ENCODE peak calls at places on chromosomes 4 and X, in four cellular contexts. One of them, this sample, is unnamed. For H3K9me3, the result is how much of the 10 kb centered on the place peaks cover.

GRCh38 chrX:96576358-96576757 is 108.3 kb upstream of the DIAPH2 start:
- DNase-seq in HepG2: no peak
- DNase-seq in mammary epithelial cell: no peak
- DNase-seq in SK-N-SH: no peak
- DNase-seq in this sample: peak

GRCh38 chrX:154546354-154547244 is at the start of gene G6PD:
- DNase-seq in HepG2: peak
- DNase-seq in mammary epithelial cell: peak
- DNase-seq in SK-N-SH: peak
- DNase-seq in this sample: peak

GRCh38 chrX:150504399-150505186 is 63.8 kb upstream of the MTM1 start:
- DNase-seq in HepG2: no peak
- DNase-seq in mammary epithelial cell: no peak
- DNase-seq in SK-N-SH: peak
- DNase-seq in this sample: no peak

GRCh38 chr4:107845721-107846120 is 21.0 kb downstream of the SGMS2 start:
- DNase-seq in HepG2: no peak
- DNase-seq in mammary epithelial cell: no peak
- DNase-seq in SK-N-SH: no peak
- DNase-seq in this sample: no peak

GRCh38 chr4:8278421-8279287 is 9.1 kb downstream of the HTRA3 start:
- DNase-seq in HepG2: no peak
- DNase-seq in mammary epithelial cell: peak
- DNase-seq in SK-N-SH: no peak
- DNase-seq in this sample: peak

GRCh38 chr4:169987327-169988228 is 38.6 kb downstream of the MFAP3L start:
- DNase-seq in HepG2: no peak
- DNase-seq in mammary epithelial cell: no peak
- DNase-seq in SK-N-SH: no peak
- DNase-seq in this sample: no peak

GRCh38 chr4:19842471-19842870 is 409.2 kb upstream of the SLIT2 start:
- DNase-seq in HepG2: no peak
- DNase-seq in mammary epithelial cell: no peak
- DNase-seq in SK-N-SH: no peak
- DNase-seq in this sample: no peak

GRCh38 chr4:70556856-70557255 is 35.2 kb upstream of the AMBN start:
- DNase-seq in HepG2: no peak
- DNase-seq in mammary epithelial cell: peak
- DNase-seq in SK-N-SH: no peak
- DNase-seq in this sample: no peak

GRCh38 chr4:94159790-94160189 is 47.9 kb upstream of the SMARCAD1 start:
- DNase-seq in HepG2: no peak
- DNase-seq in mammary epithelial cell: peak
- DNase-seq in SK-N-SH: no peak
- DNase-seq in this sample: no peak

GRCh38 chr4:70893790-70894189 is 8.4 kb upstream of the MOB1B start:
- DNase-seq in HepG2: no peak
- DNase-seq in mammary epithelial cell: no peak
- DNase-seq in SK-N-SH: no peak
- DNase-seq in this sample: no peak

GRCh38 chr4:48660347-48660746 is 119.7 kb downstream of the FRYL start:
- DNase-seq in HepG2: no peak
- DNase-seq in mammary epithelial cell: no peak
- DNase-seq in SK-N-SH: no peak
- DNase-seq in this sample: no peak

GRCh38 chr4:103786014-103786413 is 66.2 kb upstream of the TACR3 start:
- DNase-seq in HepG2: peak
- DNase-seq in mammary epithelial cell: peak
- DNase-seq in SK-N-SH: peak
- DNase-seq in this sample: peak

GRCh38 chrX:30831082-30831481 is 58.0 kb downstream of the TAB3 start:
- DNase-seq in HepG2: no peak
- DNase-seq in mammary epithelial cell: no peak
- DNase-seq in SK-N-SH: no peak
- DNase-seq in this sample: peak

GRCh38 chrX:53089224-53089842 is 4.6 kb upstream of the KANTR start:
- DNase-seq in HepG2: no peak
- DNase-seq in mammary epithelial cell: peak
- DNase-seq in SK-N-SH: peak
- DNase-seq in this sample: peak

GRCh38 chrX:9379697-9380551 is 84.9 kb upstream of the TBL1X start:
- DNase-seq in HepG2: peak
- DNase-seq in mammary epithelial cell: peak
- DNase-seq in SK-N-SH: no peak
- DNase-seq in this sample: peak

GRCh38 chr4:118955515-118955914 is 66.9 kb downstream of the SYNPO2 start:
- DNase-seq in HepG2: no peak
- DNase-seq in mammary epithelial cell: no peak
- DNase-seq in SK-N-SH: no peak
- DNase-seq in this sample: no peak

GRCh38 chr4:139658185-139658584 is 7.4 kb upstream of the MGST2 start:
- DNase-seq in HepG2: peak
- DNase-seq in mammary epithelial cell: no peak
- DNase-seq in SK-N-SH: no peak
- DNase-seq in this sample: no peak

GRCh38 chr4:14879643-14880042 is 122.6 kb upstream of the CPEB2 start:
- DNase-seq in HepG2: no peak
- DNase-seq in mammary epithelial cell: peak
- DNase-seq in SK-N-SH: no peak
- DNase-seq in this sample: no peak

GRCh38 chrX:153875391-153876111 is 10.4 kb downstream of the L1CAM start:
- DNase-seq in HepG2: no peak
- DNase-seq in mammary epithelial cell: no peak
- DNase-seq in SK-N-SH: peak
- DNase-seq in this sample: peak

GRCh38 chr4:140857111-140857510 is 100.9 kb upstream of the TBC1D9 start:
- DNase-seq in HepG2: no peak
- DNase-seq in mammary epithelial cell: peak
- DNase-seq in SK-N-SH: no peak
- DNase-seq in this sample: no peak

GRCh38 chrX:11414091-11414490 is 120.9 kb downstream of the AMELX start:
- DNase-seq in HepG2: no peak
- DNase-seq in mammary epithelial cell: no peak
- DNase-seq in SK-N-SH: no peak
- DNase-seq in this sample: no peak
- H2AFZ ChIP-seq in HepG2: no peak
- H2AFZ ChIP-seq in mammary epithelial cell: no peak
- H2AFZ ChIP-seq in SK-N-SH: no peak
- H2AFZ ChIP-seq in this sample: no peak

GRCh38 chr4:81963506-81964020 is 410.2 kb downstream of the HNRNPD start:
- DNase-seq in HepG2: no peak
- DNase-seq in mammary epithelial cell: no peak
- DNase-seq in SK-N-SH: no peak
- DNase-seq in this sample: no peak
- H3K9me3 ChIP-seq in HepG2: under half
- H3K9me3 ChIP-seq in mammary epithelial cell: under half
- H3K9me3 ChIP-seq in SK-N-SH: under half
- H3K9me3 ChIP-seq in this sample: under half

DNA sequence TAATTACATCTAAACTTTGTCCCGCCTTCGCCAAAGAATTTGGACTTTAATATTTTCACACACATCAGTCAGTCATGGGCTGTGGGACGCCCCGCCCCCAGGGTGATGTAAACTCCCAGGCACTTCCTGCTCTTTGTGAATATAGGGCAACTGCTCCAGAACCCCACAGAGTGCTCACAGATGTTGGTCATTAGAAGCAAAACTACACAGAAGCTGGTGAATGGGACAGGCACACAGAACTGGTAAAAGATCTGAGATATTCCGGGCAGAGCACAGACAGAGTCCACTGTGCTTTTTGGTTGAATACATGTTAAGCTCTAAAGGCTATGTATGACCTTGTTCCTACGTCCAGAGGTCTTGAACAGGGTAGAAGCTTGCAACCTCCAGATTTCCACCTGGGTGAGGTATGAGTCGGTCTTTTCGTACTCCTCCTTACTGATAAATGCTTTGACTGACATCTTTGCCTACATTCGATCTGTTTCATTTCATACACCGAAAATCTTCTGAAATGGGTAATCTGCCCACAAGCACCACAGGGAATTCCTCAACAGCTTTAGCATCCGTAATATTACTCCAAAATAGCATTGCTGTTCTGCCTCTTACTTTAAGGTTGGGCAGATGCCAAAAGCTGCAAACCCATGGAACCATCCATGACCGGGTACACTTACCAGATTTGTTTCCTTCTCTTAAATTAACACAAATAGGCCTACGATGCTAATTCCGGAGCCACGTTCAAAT is 144.6 kb downstream of the AMELX start:
- DNase-seq in HepG2: peak
- DNase-seq in mammary epithelial cell: no peak
- DNase-seq in SK-N-SH: no peak
- DNase-seq in this sample: peak
- H2AFZ ChIP-seq in HepG2: no peak
- H2AFZ ChIP-seq in mammary epithelial cell: no peak
- H2AFZ ChIP-seq in SK-N-SH: peak
- H2AFZ ChIP-seq in this sample: no peak

DNA sequence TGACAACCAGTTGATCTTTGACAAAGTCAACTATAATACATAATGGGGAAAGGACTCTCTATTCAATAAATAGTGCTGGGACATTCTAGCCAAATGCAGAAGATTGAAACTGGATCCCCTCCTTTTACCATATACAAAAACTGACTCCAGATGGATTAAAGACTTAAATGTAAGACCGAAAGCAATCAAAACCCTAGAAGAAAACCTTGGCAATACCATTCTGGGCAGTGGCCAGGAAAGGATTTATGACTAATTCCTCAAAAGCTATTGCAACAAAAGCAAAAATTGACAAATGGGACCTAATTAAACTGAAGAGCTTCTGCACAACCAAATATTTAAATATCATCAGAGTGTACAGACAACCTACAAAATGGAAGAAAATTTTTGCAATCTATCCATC is 185.1 kb downstream of the NPNT start:
- DNase-seq in HepG2: no peak
- DNase-seq in mammary epithelial cell: no peak
- DNase-seq in SK-N-SH: no peak
- DNase-seq in this sample: no peak
- H3K9me3 ChIP-seq in HepG2: under half
- H3K9me3 ChIP-seq in mammary epithelial cell: under half
- H3K9me3 ChIP-seq in SK-N-SH: under half
- H3K9me3 ChIP-seq in this sample: under half

GRCh38 chrX:56462389-56462788 is 101.0 kb upstream of the UBQLN2 start:
- DNase-seq in HepG2: no peak
- DNase-seq in mammary epithelial cell: no peak
- DNase-seq in SK-N-SH: no peak
- DNase-seq in this sample: peak
- H2AFZ ChIP-seq in HepG2: no peak
- H2AFZ ChIP-seq in mammary epithelial cell: no peak
- H2AFZ ChIP-seq in SK-N-SH: no peak
- H2AFZ ChIP-seq in this sample: no peak

GRCh38 chrX:48025561-48025960 is 18.8 kb downstream of the SPACA5 start:
- DNase-seq in HepG2: peak
- DNase-seq in mammary epithelial cell: peak
- DNase-seq in SK-N-SH: peak
- DNase-seq in this sample: peak

GRCh38 chrX:48030237-48030636 is 23.4 kb downstream of the SPACA5 start:
- DNase-seq in HepG2: no peak
- DNase-seq in mammary epithelial cell: no peak
- DNase-seq in SK-N-SH: no peak
- DNase-seq in this sample: no peak

GRCh38 chrX:48022100-48022499 is 15.3 kb downstream of the SPACA5 start:
- DNase-seq in HepG2: no peak
- DNase-seq in mammary epithelial cell: no peak
- DNase-seq in SK-N-SH: no peak
- DNase-seq in this sample: no peak

GRCh38 chrX:48022740-48023139 is 16.0 kb downstream of the SPACA5 start:
- DNase-seq in HepG2: no peak
- DNase-seq in mammary epithelial cell: no peak
- DNase-seq in SK-N-SH: no peak
- DNase-seq in this sample: no peak

GRCh38 chrX:48028091-48028490 is 21.3 kb downstream of the SPACA5 start:
- DNase-seq in HepG2: no peak
- DNase-seq in mammary epithelial cell: no peak
- DNase-seq in SK-N-SH: no peak
- DNase-seq in this sample: no peak
- H3K9me3 ChIP-seq in HepG2: under half
- H3K9me3 ChIP-seq in mammary epithelial cell: under half
- H3K9me3 ChIP-seq in SK-N-SH: under half
- H3K9me3 ChIP-seq in this sample: under half

DNA sequence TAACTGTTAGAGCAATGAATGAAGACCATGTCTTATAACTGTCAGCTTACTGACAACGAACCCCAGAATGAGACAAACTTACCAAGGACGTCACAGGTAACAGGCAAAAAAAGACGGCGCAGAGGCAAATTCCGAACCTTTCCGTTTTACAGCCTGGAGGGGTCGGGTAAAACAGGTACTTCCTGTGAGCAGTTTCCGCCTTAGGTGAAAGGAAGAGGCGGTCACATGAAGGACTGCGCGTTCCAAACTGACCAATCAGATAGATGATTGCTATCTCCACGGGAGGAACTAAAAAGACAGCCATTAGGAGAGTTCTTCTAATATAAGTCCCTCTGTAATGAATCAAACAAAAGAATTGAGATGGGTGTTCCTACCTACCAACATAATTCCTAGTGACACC is at the start of gene COX7B2:
- DNase-seq in HepG2: no peak
- DNase-seq in mammary epithelial cell: no peak
- DNase-seq in SK-N-SH: no peak
- DNase-seq in this sample: no peak
- H2AFZ ChIP-seq in HepG2: no peak
- H2AFZ ChIP-seq in mammary epithelial cell: no peak
- H2AFZ ChIP-seq in SK-N-SH: no peak
- H2AFZ ChIP-seq in this sample: no peak